ENCODE peak calls at places on chromosomes 16 and 17, in eight cellular contexts. U is colonic mucosa; Z is GM23248; B is heart left ventricle; J is CD8-positive, alpha-beta memory T cell; M is AG04450; E is neural progenitor cell; S is prostate gland. R is an unnamed sample.

GRCh38 chr16:82178352-82178751 is 8.3 kb upstream of the MPHOSPH6 start:
- DNase-seq in B (no peak), Z (no peak), M (no peak), S (no peak), J (no peak), E (no peak), U (no peak), R (no peak)

GRCh38 chr16:69804283-69804682 is 42.2 kb downstream of the WWP2 start:
- DNase-seq in M (no peak), Z (peak), J (no peak), U (no peak), E (no peak), S (no peak), B (no peak), R (no peak)

GRCh38 chr17:78759203-78759968 is 22.7 kb downstream of the CYTH1 start:
- DNase-seq in M (no peak), E (no peak), J (peak), B (peak), S (peak), Z (no peak), U (no peak), R (no peak)

GRCh38 chr16:86672215-86672863 is 94.0 kb downstream of the FOXL1 start:
- DNase-seq in S (no peak), U (no peak), E (no peak), B (no peak), M (no peak), Z (no peak), J (no peak), R (no peak)

GRCh38 chr17:945672-946071 is 33.9 kb downstream of the NXN start:
- DNase-seq in J (no peak), M (no peak), S (no peak), Z (no peak), B (no peak), E (no peak), U (no peak), R (no peak)

GRCh38 chr17:81899514-81900166 is 2.4 kb upstream of the NPB start:
- DNase-seq in S (no peak), M (no peak), U (no peak), E (no peak), Z (no peak), J (no peak), B (no peak), R (no peak)

GRCh38 chr16:88770459-88771293 is 14.3 kb downstream of the PIEZO1 start:
- DNase-seq in Z (no peak), U (peak), M (peak), B (peak), S (peak), J (peak), E (peak), R (no peak)

GRCh38 chr17:65243838-65244237 is 106.7 kb downstream of the RGS9 start:
- DNase-seq in E (peak), J (no peak), B (peak), Z (peak), M (no peak), U (no peak), S (no peak), R (no peak)

GRCh38 chr17:82275326-82275725 is 1.8 kb upstream of the CSNK1D start:
- DNase-seq in S (no peak), B (no peak), J (no peak), U (no peak), Z (no peak), M (no peak), E (no peak), R (no peak)

GRCh38 chr16:49510676-49511305 is 137.2 kb downstream of the C16orf78 start:
- DNase-seq in E (no peak), S (no peak), M (no peak), U (no peak), J (no peak), B (no peak), Z (no peak), R (no peak)

GRCh38 chr16:69328854-69329316 is 1.5 kb downstream of the PDF start:
- DNase-seq in M (no peak), Z (peak), S (no peak), J (no peak), U (no peak), E (no peak), B (peak), R (no peak)

GRCh38 chr17:5272313-5272712 is 9.8 kb upstream of the RABEP1 start:
- DNase-seq in J (no peak), U (no peak), S (no peak), E (no peak), B (no peak), M (no peak), Z (peak), R (no peak)

GRCh38 chr17:14594690-14595089 is 293.8 kb downstream of the HS3ST3B1 start:
- DNase-seq in E (no peak), S (no peak), Z (no peak), J (no peak), M (no peak), B (no peak), U (no peak), R (no peak)

GRCh38 chr16:70770968-70771552 is 29.9 kb downstream of the VAC14 start:
- DNase-seq in S (peak), U (peak), Z (peak), B (no peak), J (peak), E (peak), M (no peak), R (no peak)

GRCh38 chr16:24054649-24055560 is 201.2 kb upstream of the CACNG3 start:
- DNase-seq in J (no peak), E (peak), S (no peak), Z (no peak), M (no peak), B (no peak), U (no peak), R (no peak)

GRCh38 chr17:1431631-1432104 is 24.4 kb downstream of the CRK start:
- DNase-seq in J (no peak), E (no peak), M (no peak), B (no peak), U (no peak), S (no peak), Z (no peak), R (no peak)

GRCh38 chr16:743794-744500 is 3.1 kb upstream of the CIAO3 start:
- DNase-seq in E (no peak), J (no peak), Z (no peak), S (no peak), B (no peak), U (no peak), M (no peak), R (no peak)

GRCh38 chr17:1203967-1204291 is 24.1 kb upstream of the ABR start:
- DNase-seq in Z (no peak), U (no peak), J (no peak), M (no peak), E (no peak), S (no peak), B (no peak), R (no peak)

GRCh38 chr16:24729967-24730815 is 740 bp downstream of the TNRC6A start:
- DNase-seq in E (peak), Z (peak), S (peak), J (no peak), B (peak), U (peak), M (no peak), R (no peak)

GRCh38 chr17:2595200-2595599 is 1.7 kb downstream of the PAFAH1B1 start:
- DNase-seq in E (no peak), S (no peak), J (no peak), B (no peak), Z (peak), M (no peak), U (no peak), R (no peak)

GRCh38 chr17:39116224-39116623 is 35.2 kb downstream of the PLXDC1 start:
- DNase-seq in E (no peak), Z (no peak), M (no peak), J (no peak), B (peak), U (no peak), S (no peak), R (no peak)

GRCh38 chr16:56436258-56436657 is 10.9 kb upstream of the AMFR start:
- DNase-seq in J (no peak), E (no peak), Z (no peak), S (no peak), U (no peak), B (no peak), M (no peak), R (no peak)

GRCh38 chr16:79823644-79824043 is 223.1 kb upstream of the MAF start:
- DNase-seq in M (no peak), U (no peak), E (no peak), J (no peak), S (no peak), B (no peak), Z (no peak), R (no peak)

GRCh38 chr17:57927048-57927723 is 28.0 kb downstream of the CUEDC1 start:
- DNase-seq in S (peak), U (peak), B (no peak), Z (peak), E (peak), M (no peak), J (no peak), R (peak)

GRCh38 chr16:68351463-68351862 is 40.6 kb downstream of the PRMT7 start:
- DNase-seq in E (no peak), J (no peak), B (no peak), M (no peak), S (no peak), Z (no peak), U (no peak), R (no peak)

GRCh38 chr16:24950275-24950674 is 64.9 kb downstream of the ARHGAP17 start:
- DNase-seq in S (no peak), M (peak), B (no peak), J (no peak), E (no peak), U (peak), Z (peak), R (no peak)

GRCh38 chr16:86974120-86974519 is 343.1 kb downstream of the C16orf95 start:
- DNase-seq in J (no peak), E (no peak), U (no peak), Z (no peak), B (no peak), M (no peak), S (no peak), R (no peak)

GRCh38 chr16:49462989-49463371 is 89.4 kb downstream of the C16orf78 start:
- DNase-seq in M (no peak), J (no peak), Z (no peak), B (no peak), E (no peak), S (no peak), U (peak), R (no peak)

GRCh38 chr16:54286330-54287017 is at the start of gene IRX3:
- DNase-seq in B (peak), M (no peak), Z (peak), U (no peak), S (peak), E (peak), J (no peak), R (peak)

GRCh38 chr17:78110363-78111011 is 18.1 kb downstream of the TMC6 start:
- DNase-seq in U (no peak), Z (no peak), S (no peak), E (no peak), J (no peak), M (no peak), B (peak), R (no peak)

GRCh38 chr17:19317359-19318095 is 45.0 kb downstream of the B9D1 start:
- DNase-seq in S (no peak), Z (peak), U (peak), E (peak), B (peak), M (peak), J (no peak), R (no peak)

GRCh38 chr17:73030501-73030911 is 62.0 kb downstream of the SLC39A11 start:
- DNase-seq in E (no peak), S (no peak), B (no peak), U (peak), M (no peak), J (no peak), Z (peak), R (no peak)

GRCh38 chr16:67915831-67916723 is 15.6 kb downstream of the CTRL start:
- DNase-seq in Z (no peak), J (no peak), E (no peak), S (no peak), M (no peak), B (no peak), U (no peak), R (no peak)

GRCh38 chr17:8953152-8953885 is 12.2 kb downstream of the PIK3R5 start:
- DNase-seq in S (no peak), M (no peak), U (no peak), B (no peak), Z (no peak), E (no peak), J (no peak), R (no peak)

GRCh38 chr17:45849536-45849990 is 4.9 kb downstream of the SPPL2C start:
- DNase-seq in Z (no peak), U (no peak), M (no peak), B (no peak), J (no peak), E (no peak), S (no peak), R (no peak)

GRCh38 chr16:52912565-52913173 is 140.0 kb downstream of the CHD9NB start:
- DNase-seq in J (no peak), S (peak), U (peak), E (peak), B (peak), Z (peak), M (peak), R (peak)

DNA sequence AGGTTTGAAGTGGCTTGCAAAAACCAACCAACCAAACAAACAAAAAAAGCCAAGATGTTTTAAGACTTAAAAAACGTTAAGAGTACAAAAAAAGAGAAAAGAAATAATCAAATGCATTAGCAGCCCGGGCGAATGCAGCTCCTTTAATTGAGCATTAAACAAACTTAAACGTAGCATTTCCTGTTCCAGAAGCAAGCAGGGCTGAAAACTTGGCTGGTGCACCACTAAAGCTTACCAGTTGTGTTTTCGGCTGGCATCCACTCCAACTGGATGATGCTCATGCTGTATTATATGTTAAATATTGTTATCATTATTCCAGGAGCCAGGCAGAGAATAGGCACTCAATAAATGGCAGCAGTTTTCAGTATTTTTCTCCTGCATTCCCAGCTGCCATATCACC is 45.1 kb downstream of the IRX6 start:
- DNase-seq in U (no peak), S (peak), E (no peak), J (no peak), Z (no peak), B (no peak), M (no peak), R (no peak)
- H3K27ac ChIP-seq in U (no peak), S (no peak), E (no peak), J (no peak), Z (no peak), B (no peak), M (no peak), R (no peak)

GRCh38 chr16:34743115-34743514 is 1283.7 kb downstream of the TP53TG3F start:
- DNase-seq in Z (no peak), S (no peak), J (no peak), B (no peak), E (no peak), U (no peak), M (no peak), R (no peak)
- H3K27ac ChIP-seq in Z (no peak), S (no peak), J (no peak), B (no peak), E (no peak), U (no peak), M (no peak), R (no peak)

GRCh38 chr16:30774367-30775130 is 12.4 kb downstream of the RNF40 start:
- DNase-seq in M (no peak), Z (peak), E (peak), B (no peak), J (no peak), U (no peak), S (no peak), R (no peak)
- H3K27ac ChIP-seq in M (peak), Z (peak), E (no peak), B (peak), J (no peak), U (peak), S (peak), R (peak)

DNA sequence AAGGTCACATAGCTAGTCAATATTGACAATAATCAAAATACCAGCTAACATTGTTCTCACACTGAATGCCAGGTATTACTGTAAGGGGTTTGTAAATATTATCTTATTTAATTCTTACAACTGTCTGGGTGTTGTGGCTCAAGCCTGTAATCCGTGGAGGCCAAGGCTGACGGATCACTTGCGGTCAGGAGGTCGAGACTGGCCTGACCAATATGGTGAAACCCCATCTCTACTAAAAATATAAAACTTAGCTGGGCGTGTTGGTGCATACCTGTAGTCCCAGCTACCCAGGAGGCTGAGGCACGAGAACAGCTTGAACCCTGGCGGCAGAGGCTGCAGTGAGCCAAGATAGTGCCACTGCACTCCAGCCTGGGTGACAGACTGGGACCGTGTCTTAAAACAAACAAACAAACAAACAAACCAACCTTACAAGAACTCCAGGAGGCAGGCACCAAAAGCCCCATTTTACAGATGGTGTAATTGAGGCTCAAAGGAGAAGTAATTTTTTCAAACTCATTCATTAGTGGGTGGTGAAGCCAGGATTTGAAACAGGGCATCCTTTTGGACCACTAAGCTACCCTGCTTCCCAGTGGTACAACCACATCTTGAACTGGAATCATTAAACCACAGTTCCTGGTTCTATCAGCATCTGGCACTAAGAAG is 104.3 kb downstream of the XYLT1 start:
- DNase-seq in S (no peak), E (no peak), U (no peak), B (no peak), J (no peak), M (no peak), Z (no peak), R (no peak)
- H3K27ac ChIP-seq in S (no peak), E (no peak), U (no peak), B (no peak), J (no peak), M (no peak), Z (peak), R (no peak)

DNA sequence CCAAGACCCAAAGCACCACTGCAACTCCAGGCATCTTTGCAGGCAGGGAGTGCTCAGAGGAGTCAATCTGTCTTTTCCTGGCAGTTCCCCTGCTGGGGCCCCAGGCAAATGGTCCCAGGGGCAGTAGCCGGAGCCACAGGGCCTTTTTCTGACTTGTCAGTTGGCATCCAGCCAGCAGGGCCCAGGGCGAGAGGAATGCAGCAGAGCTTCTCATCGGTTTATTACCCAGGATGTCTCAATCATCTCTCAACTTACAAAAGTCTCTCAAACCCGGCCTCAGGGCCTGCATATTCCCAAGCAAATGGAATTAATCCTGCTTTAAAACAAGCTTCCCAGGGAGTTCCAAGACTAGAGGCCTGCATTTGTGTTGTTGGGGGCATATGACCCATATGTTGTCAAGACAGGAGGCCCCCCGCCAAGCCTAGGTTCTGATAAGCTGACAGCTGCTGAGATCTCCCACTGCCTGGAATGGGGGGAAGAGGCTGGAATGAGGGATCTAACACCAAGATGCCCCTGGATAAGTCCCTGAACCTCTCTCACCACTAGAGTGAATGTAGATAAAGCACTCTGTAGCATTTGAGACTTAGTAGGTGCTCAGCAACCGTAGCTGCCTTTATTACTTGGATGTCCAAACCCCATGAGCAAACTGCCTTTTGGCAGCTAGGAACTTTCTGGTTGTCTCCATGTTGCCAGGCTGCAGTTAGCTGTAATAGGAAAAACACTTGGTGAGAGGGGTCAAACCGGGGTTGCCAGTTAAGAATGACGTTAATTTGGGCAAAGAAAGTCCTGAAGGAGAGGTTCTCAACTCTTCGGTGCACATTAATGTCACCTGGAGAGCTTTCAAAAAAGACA is 4.6 kb upstream of the RASL10B start:
- DNase-seq in B (peak), U (peak), M (peak), S (no peak), Z (peak), J (no peak), E (no peak), R (peak)
- H3K27ac ChIP-seq in B (no peak), U (no peak), M (peak), S (peak), Z (peak), J (no peak), E (no peak), R (no peak)

DNA sequence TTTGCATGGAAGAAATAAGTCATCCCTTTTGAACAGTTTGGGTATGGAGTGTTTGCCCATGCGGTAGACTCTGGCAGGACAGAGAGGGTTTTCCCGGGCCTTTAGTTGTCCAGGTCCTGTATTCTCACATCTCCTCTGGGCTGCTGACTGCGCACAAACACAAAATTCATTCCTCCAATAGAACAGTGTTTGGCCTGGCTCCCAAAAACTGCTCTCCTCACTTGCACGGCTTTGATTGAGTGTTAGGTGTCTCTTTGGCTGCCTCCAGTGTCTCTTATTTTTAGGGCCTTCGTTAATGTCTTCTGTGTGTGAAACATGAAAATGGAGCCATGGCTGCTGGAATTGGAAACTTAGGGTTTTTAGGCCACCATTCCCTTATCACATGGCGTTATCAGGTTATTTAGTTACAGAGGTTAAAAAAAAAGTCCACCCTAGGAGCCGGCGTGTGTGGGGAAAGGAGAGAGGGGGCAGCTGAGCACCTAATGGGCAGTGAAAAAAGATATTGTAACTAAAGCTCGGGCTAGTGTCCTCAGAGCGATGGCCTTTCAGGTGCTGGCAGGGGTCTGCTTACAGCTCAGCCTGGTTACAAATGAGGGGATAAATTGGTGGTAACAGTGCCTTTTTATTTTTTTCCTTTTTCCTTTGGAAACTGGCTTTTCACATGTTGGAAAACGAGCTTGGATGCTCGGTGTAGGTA is 47.3 kb downstream of the PRKCA start:
- DNase-seq in E (no peak), S (no peak), B (no peak), J (no peak), U (peak), M (no peak), Z (peak), R (no peak)
- H3K27ac ChIP-seq in E (no peak), S (no peak), B (no peak), J (peak), U (no peak), M (peak), Z (no peak), R (no peak)

GRCh38 chr17:80834896-80835281 is 156.8 kb upstream of the CHMP6 start:
- DNase-seq in U (no peak), S (no peak), M (no peak), E (no peak), J (no peak), Z (no peak), B (no peak), R (no peak)
- H3K27ac ChIP-seq in U (no peak), S (no peak), M (peak), E (no peak), J (no peak), Z (peak), B (no peak), R (no peak)

GRCh38 chr17:44314869-44315661 is 6.7 kb downstream of the RUNDC3A start:
- DNase-seq in M (no peak), E (peak), S (no peak), B (no peak), Z (peak), U (no peak), J (no peak), R (no peak)
- H3K27ac ChIP-seq in M (no peak), E (no peak), S (no peak), B (no peak), Z (no peak), U (no peak), J (no peak), R (no peak)